ENCODE peak calls at places on chromosome 2, in four cellular contexts. One of them, this sample, is unnamed.

GRCh38 chr2:173028671-173029070 is 47.0 kb upstream of the MAP3K20 start:
- DNase-seq in stimulated activated CD8-positive, alpha-beta memory T cell treated with anti-CD3 and anti-CD28 coated beads, Interleukin-15, amount 100 ng/mL, for 4 hours: no peak
- DNase-seq in Peyer's patch: no peak
- DNase-seq in SK-N-SH: no peak
- DNase-seq in this sample: no peak

GRCh38 chr2:226772389-226773179 is 27.0 kb downstream of the IRS1 start:
- DNase-seq in SK-N-SH: no peak
- DNase-seq in stimulated activated CD8-positive, alpha-beta memory T cell treated with anti-CD3 and anti-CD28 coated beads, Interleukin-15, amount 100 ng/mL, for 4 hours: no peak
- DNase-seq in Peyer's patch: no peak
- DNase-seq in this sample: no peak

GRCh38 chr2:26573241-26573925 is 67.8 kb downstream of the CIB4 start:
- DNase-seq in stimulated activated CD8-positive, alpha-beta memory T cell treated with anti-CD3 and anti-CD28 coated beads, Interleukin-15, amount 100 ng/mL, for 4 hours: no peak
- DNase-seq in Peyer's patch: no peak
- DNase-seq in SK-N-SH: no peak
- DNase-seq in this sample: no peak

GRCh38 chr2:43806719-43807031 is 32.0 kb downstream of the ABCG5 start:
- DNase-seq in SK-N-SH: no peak
- DNase-seq in stimulated activated CD8-positive, alpha-beta memory T cell treated with anti-CD3 and anti-CD28 coated beads, Interleukin-15, amount 100 ng/mL, for 4 hours: no peak
- DNase-seq in Peyer's patch: no peak
- DNase-seq in this sample: no peak

GRCh38 chr2:190277234-190278112 is 42.2 kb downstream of the HIBCH start:
- DNase-seq in Peyer's patch: no peak
- DNase-seq in stimulated activated CD8-positive, alpha-beta memory T cell treated with anti-CD3 and anti-CD28 coated beads, Interleukin-15, amount 100 ng/mL, for 4 hours: no peak
- DNase-seq in SK-N-SH: peak; percentile 6
- DNase-seq in this sample: peak; percentile 13

GRCh38 chr2:200625958-200626363 is 40.1 kb downstream of the AOX1 start:
- DNase-seq in Peyer's patch: no peak
- DNase-seq in SK-N-SH: no peak
- DNase-seq in stimulated activated CD8-positive, alpha-beta memory T cell treated with anti-CD3 and anti-CD28 coated beads, Interleukin-15, amount 100 ng/mL, for 4 hours: no peak
- DNase-seq in this sample: no peak

GRCh38 chr2:158893057-158893456 is 75.4 kb upstream of the TANC1 start:
- DNase-seq in SK-N-SH: no peak
- DNase-seq in Peyer's patch: no peak
- DNase-seq in stimulated activated CD8-positive, alpha-beta memory T cell treated with anti-CD3 and anti-CD28 coated beads, Interleukin-15, amount 100 ng/mL, for 4 hours: no peak
- DNase-seq in this sample: no peak

GRCh38 chr2:19769513-19769912 is 132.3 kb downstream of the TTC32 start:
- DNase-seq in Peyer's patch: no peak
- DNase-seq in stimulated activated CD8-positive, alpha-beta memory T cell treated with anti-CD3 and anti-CD28 coated beads, Interleukin-15, amount 100 ng/mL, for 4 hours: no peak
- DNase-seq in SK-N-SH: no peak
- DNase-seq in this sample: no peak

GRCh38 chr2:151560289-151560688 is 150.6 kb downstream of the RIF1 start:
- DNase-seq in Peyer's patch: no peak
- DNase-seq in stimulated activated CD8-positive, alpha-beta memory T cell treated with anti-CD3 and anti-CD28 coated beads, Interleukin-15, amount 100 ng/mL, for 4 hours: no peak
- DNase-seq in SK-N-SH: peak; percentile 8
- DNase-seq in this sample: no peak

GRCh38 chr2:221444106-221444505 is 128.0 kb downstream of the EPHA4 start:
- DNase-seq in Peyer's patch: no peak
- DNase-seq in SK-N-SH: no peak
- DNase-seq in stimulated activated CD8-positive, alpha-beta memory T cell treated with anti-CD3 and anti-CD28 coated beads, Interleukin-15, amount 100 ng/mL, for 4 hours: no peak
- DNase-seq in this sample: no peak

GRCh38 chr2:179440642-179441251 is 176.1 kb upstream of the SESTD1 start:
- DNase-seq in stimulated activated CD8-positive, alpha-beta memory T cell treated with anti-CD3 and anti-CD28 coated beads, Interleukin-15, amount 100 ng/mL, for 4 hours: no peak
- DNase-seq in SK-N-SH: peak; percentile 25
- DNase-seq in Peyer's patch: no peak
- DNase-seq in this sample: no peak

GRCh38 chr2:70596293-70596692 is 42.7 kb upstream of the TGFA start:
- DNase-seq in SK-N-SH: no peak
- DNase-seq in Peyer's patch: no peak
- DNase-seq in stimulated activated CD8-positive, alpha-beta memory T cell treated with anti-CD3 and anti-CD28 coated beads, Interleukin-15, amount 100 ng/mL, for 4 hours: no peak
- DNase-seq in this sample: no peak

GRCh38 chr2:233385489-233386044 is 31.3 kb downstream of the DGKD start:
- DNase-seq in SK-N-SH: no peak
- DNase-seq in stimulated activated CD8-positive, alpha-beta memory T cell treated with anti-CD3 and anti-CD28 coated beads, Interleukin-15, amount 100 ng/mL, for 4 hours: no peak
- DNase-seq in Peyer's patch: no peak
- DNase-seq in this sample: no peak

GRCh38 chr2:196840171-196840570 is 31.0 kb upstream of the C2orf66 start:
- DNase-seq in stimulated activated CD8-positive, alpha-beta memory T cell treated with anti-CD3 and anti-CD28 coated beads, Interleukin-15, amount 100 ng/mL, for 4 hours: no peak
- DNase-seq in SK-N-SH: no peak
- DNase-seq in Peyer's patch: no peak
- DNase-seq in this sample: no peak

GRCh38 chr2:85852979-85853498 is 35.8 kb downstream of the ST3GAL5 start:
- DNase-seq in SK-N-SH: peak; percentile 50
- DNase-seq in stimulated activated CD8-positive, alpha-beta memory T cell treated with anti-CD3 and anti-CD28 coated beads, Interleukin-15, amount 100 ng/mL, for 4 hours: peak; percentile 39
- DNase-seq in Peyer's patch: peak; percentile 90
- DNase-seq in this sample: peak; percentile 65

GRCh38 chr2:178553047-178553446 is 72.8 kb downstream of the PLEKHA3 start:
- DNase-seq in stimulated activated CD8-positive, alpha-beta memory T cell treated with anti-CD3 and anti-CD28 coated beads, Interleukin-15, amount 100 ng/mL, for 4 hours: no peak
- DNase-seq in Peyer's patch: no peak
- DNase-seq in SK-N-SH: no peak
- DNase-seq in this sample: no peak

GRCh38 chr2:42547446-42548295 is 20.8 kb upstream of the MTA3 start:
- DNase-seq in stimulated activated CD8-positive, alpha-beta memory T cell treated with anti-CD3 and anti-CD28 coated beads, Interleukin-15, amount 100 ng/mL, for 4 hours: no peak
- DNase-seq in Peyer's patch: no peak
- DNase-seq in SK-N-SH: no peak
- DNase-seq in this sample: no peak

GRCh38 chr2:142876423-142876822 is 1.0 kb upstream of the KYNU start:
- DNase-seq in Peyer's patch: no peak
- DNase-seq in stimulated activated CD8-positive, alpha-beta memory T cell treated with anti-CD3 and anti-CD28 coated beads, Interleukin-15, amount 100 ng/mL, for 4 hours: no peak
- DNase-seq in SK-N-SH: no peak
- DNase-seq in this sample: no peak

GRCh38 chr2:45404807-45405297 is 206.2 kb downstream of the SRBD1 start:
- DNase-seq in Peyer's patch: no peak
- DNase-seq in stimulated activated CD8-positive, alpha-beta memory T cell treated with anti-CD3 and anti-CD28 coated beads, Interleukin-15, amount 100 ng/mL, for 4 hours: no peak
- DNase-seq in SK-N-SH: no peak
- DNase-seq in this sample: no peak

GRCh38 chr2:227407601-227408089 is 19.9 kb upstream of the SCYGR1 start:
- DNase-seq in Peyer's patch: no peak
- DNase-seq in SK-N-SH: no peak
- DNase-seq in stimulated activated CD8-positive, alpha-beta memory T cell treated with anti-CD3 and anti-CD28 coated beads, Interleukin-15, amount 100 ng/mL, for 4 hours: no peak
- DNase-seq in this sample: no peak

GRCh38 chr2:181235683-181236459 is 221.3 kb upstream of the ITGA4 start:
- DNase-seq in stimulated activated CD8-positive, alpha-beta memory T cell treated with anti-CD3 and anti-CD28 coated beads, Interleukin-15, amount 100 ng/mL, for 4 hours: no peak
- DNase-seq in Peyer's patch: no peak
- DNase-seq in SK-N-SH: no peak
- DNase-seq in this sample: no peak

GRCh38 chr2:224946911-224947310 is 95.4 kb downstream of the DOCK10 start:
- DNase-seq in stimulated activated CD8-positive, alpha-beta memory T cell treated with anti-CD3 and anti-CD28 coated beads, Interleukin-15, amount 100 ng/mL, for 4 hours: no peak
- DNase-seq in SK-N-SH: no peak
- DNase-seq in Peyer's patch: no peak
- DNase-seq in this sample: no peak

GRCh38 chr2:65666156-65666725 is 233.8 kb upstream of the SPRED2 start:
- DNase-seq in SK-N-SH: no peak
- DNase-seq in stimulated activated CD8-positive, alpha-beta memory T cell treated with anti-CD3 and anti-CD28 coated beads, Interleukin-15, amount 100 ng/mL, for 4 hours: no peak
- DNase-seq in Peyer's patch: no peak
- DNase-seq in this sample: peak; percentile 3

GRCh38 chr2:10620481-10620880 is 69.3 kb downstream of the NOL10 start:
- DNase-seq in stimulated activated CD8-positive, alpha-beta memory T cell treated with anti-CD3 and anti-CD28 coated beads, Interleukin-15, amount 100 ng/mL, for 4 hours: no peak
- DNase-seq in SK-N-SH: no peak
- DNase-seq in Peyer's patch: no peak
- DNase-seq in this sample: no peak

GRCh38 chr2:29463181-29463900 is 348.1 kb downstream of the CLIP4 start:
- DNase-seq in Peyer's patch: no peak
- DNase-seq in stimulated activated CD8-positive, alpha-beta memory T cell treated with anti-CD3 and anti-CD28 coated beads, Interleukin-15, amount 100 ng/mL, for 4 hours: no peak
- DNase-seq in SK-N-SH: no peak
- DNase-seq in this sample: no peak

GRCh38 chr2:62208082-62208757 is 12.3 kb downstream of the B3GNT2 start:
- DNase-seq in SK-N-SH: no peak
- DNase-seq in Peyer's patch: no peak
- DNase-seq in stimulated activated CD8-positive, alpha-beta memory T cell treated with anti-CD3 and anti-CD28 coated beads, Interleukin-15, amount 100 ng/mL, for 4 hours: no peak
- DNase-seq in this sample: no peak

GRCh38 chr2:62596061-62596658 is 90.2 kb upstream of the TMEM17 start:
- DNase-seq in stimulated activated CD8-positive, alpha-beta memory T cell treated with anti-CD3 and anti-CD28 coated beads, Interleukin-15, amount 100 ng/mL, for 4 hours: no peak
- DNase-seq in Peyer's patch: no peak
- DNase-seq in SK-N-SH: peak; percentile 57
- DNase-seq in this sample: no peak

GRCh38 chr2:145845207-145845894 is 1325.4 kb upstream of the ZEB2 start:
- DNase-seq in Peyer's patch: no peak
- DNase-seq in stimulated activated CD8-positive, alpha-beta memory T cell treated with anti-CD3 and anti-CD28 coated beads, Interleukin-15, amount 100 ng/mL, for 4 hours: no peak
- DNase-seq in SK-N-SH: no peak
- DNase-seq in this sample: no peak

This sample was measured in activated naive CD4-positive, alpha-beta T cell treated with anti-CD3 and anti-CD28 coated beads, Interleukin-2, amount 50 U/mL, for 72 hours.